ENCODE peak calls at places on chromosomes 11 and 22, in five cellular contexts. O is CD8-positive, alpha-beta T cell; E is tibial artery; V is mesendoderm; N is heart left ventricle. F is an unnamed sample.

GRCh38 chr11:47667555-47667954 is 25.2 kb upstream of the MTCH2 start:
- DNase-seq in E (no peak), O (no peak), V (no peak), N (no peak), F (no peak)

GRCh38 chr22:20957118-20957690 is 9.9 kb upstream of the AIFM3 start:
- DNase-seq in E (no peak), N (no peak), V (peak; percentile 48), O (no peak), F (peak; percentile 85)

GRCh38 chr11:117861151-117862018 is 15.1 kb downstream of the FXYD6 start:
- DNase-seq in O (no peak), V (peak; percentile 91), N (peak; percentile 81), E (no peak), F (peak; percentile 93)

GRCh38 chr11:122138759-122139594 is 23.0 kb upstream of the BLID start:
- DNase-seq in N (no peak), E (no peak), V (peak; percentile 43), O (no peak), F (peak; percentile 37)

GRCh38 chr22:24925586-24926427 is 20.7 kb downstream of the LHFPL7 start:
- DNase-seq in E (no peak), N (no peak), V (peak; percentile 65), O (no peak), F (peak; percentile 76)

GRCh38 chr11:16154715-16155396 is 201.5 kb downstream of the SOX6 start:
- DNase-seq in N (no peak), V (peak; percentile 63), O (no peak), E (no peak), F (no peak)

GRCh38 chr11:47617417-47617809 is 23.2 kb upstream of the C1QTNF4 start:
- DNase-seq in O (no peak), V (no peak), N (no peak), E (no peak), F (no peak)

GRCh38 chr22:39456262-39457046 is at the start of gene MGAT3:
- DNase-seq in O (peak; percentile 26), E (no peak), N (no peak), V (no peak), F (no peak)

GRCh38 chr11:65851811-65852507 is 6.0 kb downstream of the CFL1 start:
- DNase-seq in N (no peak), O (no peak), V (peak; percentile 5), E (no peak), F (no peak)
- H3K27ac ChIP-seq in N (no peak overlapping the region), O (no peak overlapping the region), V (no peak overlapping the region), E (no peak overlapping the region), F (no peak overlapping the region)

GRCh38 chr11:83063073-83063754 is 8.5 kb downstream of the RAB30 start:
- DNase-seq in E (no peak), N (no peak), V (peak; percentile 28), O (peak; percentile 16), F (no peak)
- H3K4me3 ChIP-seq in E (no peak overlapping the region), N (peak overlapping the region; percentile 27), V (no peak overlapping the region), O (peak overlapping the region; percentile 29), F (no peak overlapping the region)

DNA sequence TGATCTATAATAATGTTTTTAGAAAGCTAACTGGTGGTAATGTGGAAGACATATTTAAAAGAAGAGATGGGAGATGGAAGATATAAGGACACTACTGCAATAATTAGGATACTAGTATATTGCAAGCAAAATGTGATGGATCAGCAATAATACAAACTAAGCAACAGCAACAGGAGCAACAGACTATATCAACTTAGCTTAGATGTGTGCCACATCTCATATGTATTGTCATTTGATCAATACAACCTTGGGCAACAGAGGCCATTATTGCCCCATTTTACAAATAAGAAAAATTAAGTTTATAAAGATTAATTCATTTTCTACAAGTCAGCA is 4.2 kb downstream of the FCHSD2 start:
- DNase-seq in E (no peak), V (no peak), O (no peak), N (no peak), F (no peak)
- H3K27ac ChIP-seq in E (no peak overlapping the region), V (no peak overlapping the region), O (no peak overlapping the region), N (no peak overlapping the region), F (no peak overlapping the region)

GRCh38 chr11:127000991-127001390 is 421 bp upstream of the KIRREL3 start:
- DNase-seq in O (no peak), N (no peak), E (no peak), V (no peak), F (peak; percentile 41)
- H3K4me3 ChIP-seq in O (no peak overlapping the region), N (peak overlapping the region; percentile 33), E (no peak overlapping the region), V (no peak overlapping the region), F (peak overlapping the region; percentile 76)